ENCODE peak calls at places on chromosome 19, in seven cellular contexts. W, V, O, G, Z, N and C are unnamed samples.

GRCh38 chr19:428144-428543 is 19.2 kb upstream of the C2CD4C start:
- DNase-seq in W (no peak), V (no peak), O (no peak), G (no peak), Z (no peak), N (no peak), C (no peak)

GRCh38 chr19:40411125-40411842 is 1.9 kb downstream of the PRX start:
- DNase-seq in W (no peak), V (no peak), O (no peak), G (no peak), Z (no peak), N (no peak), C (no peak)

GRCh38 chr19:3401004-3401768 is 34.8 kb downstream of the NFIC start:
- DNase-seq in W (no peak), V (no peak), O (no peak), G (no peak), Z (no peak), N (no peak), C (no peak)

GRCh38 chr19:12047868-12048267 is 4.9 kb downstream of the ZNF878 start:
- DNase-seq in W (no peak), V (no peak), O (no peak), G (no peak), Z (no peak), N (no peak), C (no peak)

GRCh38 chr19:8397291-8397690 is 7.1 kb downstream of the RAB11B start:
- DNase-seq in W (no peak), V (no peak), O (no peak), G (no peak), Z (no peak), N (no peak), C (no peak)

GRCh38 chr19:55146078-55146647 is 2.8 kb downstream of the TNNT1 start:
- DNase-seq in W (no peak), V (no peak), O (no peak), G (peak), Z (peak), N (no peak), C (no peak)

GRCh38 chr19:2421581-2422306 is 5.6 kb downstream of the TIMM13 start:
- DNase-seq in W (no peak), V (no peak), O (no peak), G (no peak), Z (no peak), N (no peak), C (no peak)

GRCh38 chr19:43562698-43563241 is 12.6 kb downstream of the XRCC1 start:
- DNase-seq in W (peak), V (peak), O (no peak), G (peak), Z (peak), N (peak), C (peak)

GRCh38 chr19:53864308-53864836 is 3.3 kb upstream of the MYADM start:
- DNase-seq in W (no peak), V (no peak), O (no peak), G (no peak), Z (no peak), N (no peak), C (no peak)

GRCh38 chr19:1768248-1768647 is 14.9 kb downstream of the ONECUT3 start:
- DNase-seq in W (no peak), V (no peak), O (peak), G (no peak), Z (no peak), N (no peak), C (no peak)

GRCh38 chr19:38838208-38838985 is 6.8 kb upstream of the ECH1 start:
- DNase-seq in W (peak), V (peak), O (no peak), G (no peak), Z (no peak), N (peak), C (peak)

GRCh38 chr19:11480927-11481776 is at the start of gene ELAVL3:
- DNase-seq in W (no peak), V (no peak), O (peak), G (no peak), Z (no peak), N (peak), C (peak)

GRCh38 chr19:57231686-57232085 is 863 bp downstream of the AURKC start:
- DNase-seq in W (no peak), V (no peak), O (no peak), G (no peak), Z (no peak), N (no peak), C (no peak)

GRCh38 chr19:38551450-38551813 is 66.3 kb downstream of the MAP4K1 start:
- DNase-seq in W (peak), V (peak), O (no peak), G (peak), Z (no peak), N (peak), C (peak)

GRCh38 chr19:3670796-3671679 is 29.2 kb downstream of the PIP5K1C start:
- DNase-seq in W (no peak), V (peak), O (no peak), G (peak), Z (peak), N (peak), C (peak)